ENCODE peak calls at places on chromosomes 16 and 17, in six cellular contexts. T is A549, Z is HCT116, P is Peyer's patch, E is tibial nerve, F is H1. V is an unnamed sample.

GRCh38 chr16:69131749-69132423 is 502 bp downstream of the CHTF8 start:
- DNase-seq in T (peak), Z (no peak), P (peak), E (peak), F (peak), V (peak)

GRCh38 chr17:44608732-44609435 is 47.4 kb upstream of the MEIOC start:
- DNase-seq in T (no peak), Z (no peak), P (no peak), E (no peak), F (no peak), V (no peak)

GRCh38 chr17:82449136-82449882 is 1.2 kb downstream of the CYBC1 start:
- DNase-seq in T (no peak), Z (no peak), P (peak), E (no peak), F (no peak), V (no peak)

GRCh38 chr17:18117533-18117932 is 9.0 kb downstream of the MYO15A start:
- DNase-seq in T (no peak), Z (no peak), P (no peak), E (no peak), F (no peak), V (no peak)

GRCh38 chr17:18280239-18280638 is 19.8 kb downstream of the MIEF2 start:
- DNase-seq in T (no peak), Z (no peak), P (no peak), E (no peak), F (no peak), V (no peak)

GRCh38 chr17:47879776-47880452 is 16.1 kb upstream of the SP2 start:
- DNase-seq in T (no peak), Z (no peak), P (no peak), E (no peak), F (no peak), V (no peak)

GRCh38 chr16:66438536-66438935 is 11.4 kb downstream of the BEAN1 start:
- DNase-seq in T (no peak), Z (no peak), P (no peak), E (no peak), F (no peak), V (no peak)

GRCh38 chr17:15414502-15415348 is 52.7 kb downstream of the CDRT4 start:
- DNase-seq in T (no peak), Z (no peak), P (no peak), E (no peak), F (no peak), V (no peak)

GRCh38 chr17:50064253-50064991 is 8.5 kb downstream of the ITGA3 start:
- DNase-seq in T (peak), Z (peak), P (no peak), E (no peak), F (no peak), V (peak)

GRCh38 chr17:72683506-72684404 is 408.7 kb downstream of the SLC39A11 start:
- DNase-seq in T (peak), Z (peak), P (peak), E (peak), F (no peak), V (peak)

GRCh38 chr17:46121165-46121764 is 72.0 kb downstream of the KANSL1 start:
- DNase-seq in T (no peak), Z (no peak), P (no peak), E (no peak), F (no peak), V (no peak)

GRCh38 chr17:49817993-49818392 is 29.5 kb downstream of the KAT7 start:
- DNase-seq in T (no peak), Z (no peak), P (no peak), E (no peak), F (no peak), V (no peak)

GRCh38 chr17:53571342-53571741 is 251.4 kb upstream of the KIF2B start:
- DNase-seq in T (no peak), Z (no peak), P (no peak), E (no peak), F (no peak), V (no peak)

GRCh38 chr16:46765050-46765449 is 16.9 kb upstream of the MYLK3 start:
- DNase-seq in T (no peak), Z (no peak), P (no peak), E (no peak), F (no peak), V (no peak)

GRCh38 chr17:58176200-58176599 is 9.4 kb downstream of the OR4D2 start:
- DNase-seq in T (no peak), Z (no peak), P (no peak), E (no peak), F (no peak), V (no peak)

GRCh38 chr17:41918392-41919164 is at the start of gene ACLY:
- DNase-seq in T (peak), Z (peak), P (peak), E (peak), F (peak), V (peak)

GRCh38 chr17:13036776-13037175 is 18.9 kb upstream of the ELAC2 start:
- DNase-seq in T (no peak), Z (no peak), P (no peak), E (no peak), F (no peak), V (no peak)

GRCh38 chr16:3364774-3365427 is 9.2 kb downstream of the OR2C1 start:
- DNase-seq in T (peak), Z (no peak), P (peak), E (peak), F (no peak), V (peak)

GRCh38 chr16:54107803-54108202 is 178.8 kb downstream of the IRX3 start:
- DNase-seq in T (no peak), Z (no peak), P (no peak), E (no peak), F (no peak), V (no peak)

DNA sequence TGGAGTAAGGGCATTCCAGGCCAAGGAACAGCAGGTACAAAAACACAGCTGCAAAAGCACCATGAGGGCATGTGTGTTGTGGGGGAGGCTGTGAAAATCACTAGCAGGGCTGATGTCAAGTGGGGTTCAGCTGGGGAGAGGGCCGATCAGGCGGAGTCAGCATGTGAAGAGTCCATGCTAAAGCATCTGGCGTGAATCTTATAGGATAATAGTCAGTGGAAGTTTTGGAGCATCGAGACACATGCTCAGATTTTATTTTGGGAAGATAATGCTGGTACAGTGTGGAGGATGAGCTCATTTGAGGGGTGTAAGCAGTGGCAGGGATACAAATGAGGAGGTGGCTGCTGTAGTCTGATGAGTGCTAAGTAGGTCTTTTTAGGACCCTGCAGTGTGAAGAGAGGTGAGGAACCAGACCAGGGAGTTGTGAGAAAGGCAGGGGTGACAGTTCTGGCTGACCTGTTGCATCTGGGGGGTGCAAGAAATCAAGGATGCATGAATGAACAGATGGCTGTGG is 30.3 kb downstream of the MMD start:
- DNase-seq in T (no peak), Z (no peak), P (no peak), E (no peak), F (no peak), V (no peak)
- H3K27ac ChIP-seq in T (no peak), Z (no peak), P (no peak), E (no peak), F (no peak), V (no peak)

GRCh38 chr17:5077781-5078105 is 524 bp upstream of the ZFP3 start:
- DNase-seq in T (no peak), Z (no peak), P (no peak), E (no peak), F (no peak), V (no peak)

GRCh38 chr17:5080591-5080990 is 2.3 kb downstream of the ZFP3 start:
- DNase-seq in T (no peak), Z (no peak), P (no peak), E (no peak), F (no peak), V (no peak)

DNA sequence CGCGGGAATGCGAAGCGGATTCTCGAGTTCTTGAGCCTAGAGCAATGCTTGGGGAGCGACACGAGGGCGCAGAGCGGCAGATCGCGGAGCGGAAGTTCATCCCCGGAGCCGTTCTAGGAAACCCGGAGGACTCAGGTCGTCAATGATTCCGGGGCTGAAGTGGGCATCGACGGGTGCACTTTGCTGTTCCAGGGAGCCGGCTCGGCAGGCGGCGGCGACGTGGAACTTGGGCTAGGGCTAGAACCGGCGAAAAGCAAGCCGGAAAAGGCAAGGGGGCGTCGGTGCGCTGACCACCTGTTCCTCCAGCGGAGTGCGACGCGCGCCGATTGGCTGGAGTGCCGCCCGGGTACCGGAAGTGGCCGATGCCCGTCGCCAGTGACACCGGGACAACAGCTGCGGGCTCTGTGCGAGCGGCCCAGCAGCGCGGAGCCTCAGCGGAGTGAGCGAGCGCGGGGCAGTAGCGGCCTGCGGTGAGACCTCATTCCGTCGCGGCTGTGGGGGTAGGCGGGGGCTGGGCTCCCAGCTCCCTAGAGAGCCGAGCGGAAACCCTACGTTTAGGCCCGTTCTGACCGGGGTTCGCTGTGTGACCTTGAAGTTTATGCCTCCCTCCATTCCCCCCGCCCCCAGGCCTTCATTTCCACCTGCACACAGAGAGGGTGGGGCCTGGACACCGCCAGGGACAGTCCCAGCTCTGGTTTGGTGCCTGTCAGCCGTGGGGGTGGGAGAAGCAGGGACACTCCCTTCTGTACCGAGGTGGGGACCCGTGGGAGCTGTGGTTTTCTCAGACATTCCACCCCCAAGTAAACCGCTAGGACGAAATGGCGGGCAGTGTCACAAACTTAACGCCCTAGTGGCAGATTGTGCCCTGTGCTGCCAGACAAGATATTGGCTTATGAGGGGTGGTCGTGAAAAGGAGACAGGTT is at the start of gene ZFP3:
- DNase-seq in T (peak), Z (no peak), P (peak), E (peak), F (peak), V (peak)
- TF ChIP-seq POLR2A in T (peak), Z (no peak), P (peak), E (no peak), F (no peak), V (peak)

GRCh38 chr16:75083826-75084225 is 32.8 kb downstream of the LDHD start:
- DNase-seq in T (no peak), Z (no peak), P (no peak), E (no peak), F (no peak), V (no peak)
- H3K4me3 ChIP-seq in T (no peak), Z (no peak), P (no peak), E (no peak), F (no peak), V (no peak)

GRCh38 chr16:56264609-56264972 is 73.3 kb downstream of the GNAO1 start:
- DNase-seq in T (no peak), Z (no peak), P (no peak), E (no peak), F (no peak), V (no peak)
- H3K27ac ChIP-seq in T (no peak), Z (no peak), P (no peak), E (no peak), F (no peak), V (no peak)

DNA sequence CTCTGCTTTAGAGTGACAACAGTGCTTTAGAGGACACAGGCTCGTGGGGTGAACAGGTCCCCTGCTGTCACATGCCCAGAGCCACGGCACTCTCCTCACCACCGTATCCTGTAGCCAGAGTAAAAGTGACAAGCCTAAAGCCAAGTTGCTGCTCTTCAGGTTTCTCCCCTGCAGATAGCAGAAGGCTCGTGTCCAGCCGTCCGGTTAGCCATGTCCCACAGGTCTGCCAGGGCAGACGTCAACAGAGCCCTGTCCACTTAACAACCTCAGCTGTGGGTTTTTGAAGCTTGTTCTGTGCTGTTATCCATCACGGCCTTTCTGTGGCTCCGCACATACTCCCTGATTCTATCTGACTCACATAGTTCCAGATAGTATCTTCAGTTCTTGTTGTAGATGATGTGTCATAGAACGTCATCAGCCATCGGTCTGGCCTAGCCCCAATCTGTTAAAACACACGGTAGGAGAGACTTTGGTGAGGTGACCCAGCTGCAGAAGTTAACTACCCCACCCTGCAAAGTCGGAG is 100.7 kb downstream of the SOCS1 start:
- DNase-seq in T (no peak), Z (no peak), P (no peak), E (no peak), F (no peak), V (no peak)
- TF ChIP-seq POLR2A in T (no peak), Z (no peak), P (no peak), E (no peak), F (no peak), V (no peak)

DNA sequence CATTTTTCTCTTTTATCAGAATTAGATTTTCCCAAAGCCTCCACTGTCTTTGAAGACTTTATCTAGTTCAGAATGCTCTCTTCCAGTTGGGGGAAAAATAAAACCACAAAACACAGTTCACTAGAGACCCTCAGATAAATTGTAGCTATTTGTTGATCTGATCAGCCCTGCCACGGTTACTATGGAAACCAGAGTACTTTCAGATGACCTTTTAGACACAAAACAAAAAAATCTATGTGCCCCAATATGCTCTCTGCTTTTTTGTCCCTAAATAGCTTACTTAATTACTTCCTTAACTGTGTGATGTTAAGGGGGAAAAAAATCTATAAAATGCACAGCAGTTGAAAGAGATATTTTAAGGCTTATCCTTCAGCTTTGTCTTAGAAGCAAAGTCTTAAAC is 130.1 kb upstream of the CACNG5 start:
- DNase-seq in T (no peak), Z (no peak), P (no peak), E (no peak), F (no peak), V (no peak)
- H3K4me3 ChIP-seq in T (no peak), Z (no peak), P (no peak), E (no peak), F (no peak), V (no peak)

DNA sequence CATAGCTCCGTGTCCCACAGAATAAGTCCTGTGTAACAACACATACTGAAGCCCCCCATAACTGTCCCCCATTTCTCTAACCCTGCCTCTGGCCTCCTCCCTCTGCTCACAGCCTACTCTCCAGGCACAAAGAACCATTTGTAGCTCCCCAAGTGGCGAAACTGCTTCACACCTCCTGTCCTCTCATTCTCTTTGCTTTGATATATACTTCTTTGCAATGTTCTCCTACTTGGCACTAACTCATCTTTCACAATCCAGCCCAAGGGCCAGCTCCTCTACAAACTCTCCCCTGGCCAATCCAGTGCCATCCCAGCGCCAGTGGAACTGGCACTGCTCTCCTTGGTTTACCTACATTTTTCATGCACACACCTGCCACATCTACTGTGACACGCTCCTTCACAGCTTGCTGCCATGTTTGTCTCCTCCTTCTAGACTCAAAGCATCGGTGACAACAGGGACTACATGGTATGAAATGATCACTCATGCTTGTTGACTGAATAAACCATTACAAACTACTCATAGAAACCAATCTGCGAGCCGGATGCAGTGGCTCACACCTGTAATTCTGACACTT is 12.8 kb downstream of the CYTH1 start:
- DNase-seq in T (no peak), Z (no peak), P (no peak), E (no peak), F (no peak), V (no peak)
- H3K27ac ChIP-seq in T (no peak), Z (no peak), P (no peak), E (no peak), F (no peak), V (no peak)

GRCh38 chr16:89700649-89701424 is 668 bp downstream of the SPATA2L start:
- DNase-seq in T (peak), Z (no peak), P (peak), E (no peak), F (peak), V (peak)

GRCh38 chr16:89700100-89700648 is 1.3 kb downstream of the SPATA2L start:
- DNase-seq in T (peak), Z (peak), P (peak), E (peak), F (peak), V (peak)

GRCh38 chr16:89705006-89705405 is 3.5 kb upstream of the SPATA2L start:
- DNase-seq in T (no peak), Z (no peak), P (no peak), E (no peak), F (no peak), V (no peak)

GRCh38 chr16:89704281-89704680 is 2.8 kb upstream of the SPATA2L start:
- DNase-seq in T (no peak), Z (no peak), P (no peak), E (no peak), F (no peak), V (no peak)

GRCh38 chr16:89701425-89702406 is at the start of gene SPATA2L:
- DNase-seq in T (peak), Z (peak), P (peak), E (peak), F (peak), V (peak)
- TF ChIP-seq POLR2A in T (peak), Z (peak), P (peak), E (peak), F (no peak), V (peak)

GRCh38 chr16:14634389-14634725 is 1.6 kb downstream of the BFAR start:
- DNase-seq in T (no peak), Z (no peak), P (no peak), E (no peak), F (no peak), V (no peak)
- H3K4me3 ChIP-seq in T (peak), Z (peak), P (peak), E (peak), F (peak), V (no peak)

DNA sequence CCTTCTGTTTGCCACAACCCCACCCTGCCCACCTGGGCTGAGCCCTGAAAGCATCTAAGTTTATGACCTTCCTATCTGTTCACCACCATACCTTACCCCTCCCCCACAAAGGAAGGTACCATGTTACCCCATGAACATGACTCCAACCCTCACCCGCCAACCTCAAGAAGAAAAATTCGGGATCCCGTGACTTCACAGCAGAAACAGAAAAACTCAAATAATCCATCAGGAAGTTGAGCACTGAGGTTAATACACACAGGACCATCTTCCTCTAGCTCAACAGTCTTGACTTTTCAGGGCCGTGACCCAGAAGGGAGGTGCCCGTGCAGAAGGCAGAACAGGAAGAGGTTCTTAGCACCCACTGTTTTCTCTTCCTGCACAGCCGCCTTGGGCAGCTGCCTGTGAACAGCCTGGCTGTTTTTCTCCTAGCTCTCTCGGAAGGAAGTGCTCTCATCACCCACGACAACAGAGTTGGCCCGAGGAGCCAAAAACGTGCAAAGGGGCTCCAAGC is 101.3 kb downstream of the XYLT1 start:
- DNase-seq in T (no peak), Z (no peak), P (peak), E (peak), F (no peak), V (peak)
- H3K27ac ChIP-seq in T (no peak), Z (no peak), P (peak), E (peak), F (no peak), V (peak)

V was measured in body of pancreas.